ENCODE peak calls at places on chromosomes 16 and 17, in nine cellular contexts. One of them, this sample, is unnamed.

GRCh38 chr16:64648282-64648681 is 473.6 kb downstream of the CDH11 start:
- DNase-seq in nucleus accumbens: no peak
- DNase-seq in foreskin fibroblast: no peak
- DNase-seq in RWPE1: no peak
- DNase-seq in adrenal gland: no peak
- DNase-seq in stimulated activated naive CD4-positive, alpha-beta T cell: no peak
- DNase-seq in NCI-H524: no peak
- DNase-seq in heart right ventricle: no peak
- DNase-seq in CD4-positive, alpha-beta T cell: no peak
- DNase-seq in this sample: no peak

GRCh38 chr17:75430159-75430748 is 24.8 kb upstream of the GRB2 start:
- DNase-seq in nucleus accumbens: no peak
- DNase-seq in foreskin fibroblast: no peak
- DNase-seq in RWPE1: no peak
- DNase-seq in adrenal gland: no peak
- DNase-seq in stimulated activated naive CD4-positive, alpha-beta T cell: no peak
- DNase-seq in NCI-H524: no peak
- DNase-seq in heart right ventricle: no peak
- DNase-seq in CD4-positive, alpha-beta T cell: no peak
- DNase-seq in this sample: no peak

GRCh38 chr16:77068402-77068801 is 122.6 kb upstream of the MON1B start:
- DNase-seq in nucleus accumbens: no peak
- DNase-seq in foreskin fibroblast: no peak
- DNase-seq in RWPE1: no peak
- DNase-seq in adrenal gland: no peak
- DNase-seq in stimulated activated naive CD4-positive, alpha-beta T cell: no peak
- DNase-seq in NCI-H524: no peak
- DNase-seq in heart right ventricle: no peak
- DNase-seq in CD4-positive, alpha-beta T cell: no peak
- DNase-seq in this sample: no peak

GRCh38 chr16:89489040-89489721 is 1.2 kb downstream of the ANKRD11 start:
- DNase-seq in nucleus accumbens: no peak
- DNase-seq in foreskin fibroblast: peak
- DNase-seq in RWPE1: peak
- DNase-seq in adrenal gland: peak
- DNase-seq in stimulated activated naive CD4-positive, alpha-beta T cell: peak
- DNase-seq in NCI-H524: peak
- DNase-seq in heart right ventricle: peak
- DNase-seq in CD4-positive, alpha-beta T cell: peak
- DNase-seq in this sample: peak

GRCh38 chr17:62162898-62163297 is 97.8 kb upstream of the MED13 start:
- DNase-seq in nucleus accumbens: no peak
- DNase-seq in foreskin fibroblast: no peak
- DNase-seq in RWPE1: no peak
- DNase-seq in adrenal gland: no peak
- DNase-seq in stimulated activated naive CD4-positive, alpha-beta T cell: no peak
- DNase-seq in NCI-H524: peak
- DNase-seq in heart right ventricle: no peak
- DNase-seq in CD4-positive, alpha-beta T cell: no peak
- DNase-seq in this sample: no peak

GRCh38 chr17:73474370-73474988 is 162.7 kb upstream of the CDC42EP4 start:
- DNase-seq in nucleus accumbens: no peak
- DNase-seq in foreskin fibroblast: peak
- DNase-seq in RWPE1: peak
- DNase-seq in adrenal gland: peak
- DNase-seq in stimulated activated naive CD4-positive, alpha-beta T cell: no peak
- DNase-seq in NCI-H524: no peak
- DNase-seq in heart right ventricle: peak
- DNase-seq in CD4-positive, alpha-beta T cell: no peak
- DNase-seq in this sample: no peak

GRCh38 chr16:19162085-19162484 is 6.0 kb upstream of the SYT17 start:
- DNase-seq in nucleus accumbens: no peak
- DNase-seq in foreskin fibroblast: no peak
- DNase-seq in RWPE1: no peak
- DNase-seq in adrenal gland: no peak
- DNase-seq in stimulated activated naive CD4-positive, alpha-beta T cell: no peak
- DNase-seq in NCI-H524: no peak
- DNase-seq in heart right ventricle: no peak
- DNase-seq in CD4-positive, alpha-beta T cell: no peak
- DNase-seq in this sample: no peak

GRCh38 chr17:55741353-55741700 is 9.5 kb upstream of the PCTP start:
- DNase-seq in nucleus accumbens: no peak
- DNase-seq in foreskin fibroblast: no peak
- DNase-seq in RWPE1: no peak
- DNase-seq in adrenal gland: no peak
- DNase-seq in stimulated activated naive CD4-positive, alpha-beta T cell: no peak
- DNase-seq in NCI-H524: no peak
- DNase-seq in heart right ventricle: no peak
- DNase-seq in CD4-positive, alpha-beta T cell: no peak
- DNase-seq in this sample: no peak

GRCh38 chr17:41413353-41413752 is 11.0 kb downstream of the KRT37 start:
- DNase-seq in nucleus accumbens: no peak
- DNase-seq in foreskin fibroblast: no peak
- DNase-seq in RWPE1: no peak
- DNase-seq in adrenal gland: no peak
- DNase-seq in stimulated activated naive CD4-positive, alpha-beta T cell: no peak
- DNase-seq in NCI-H524: no peak
- DNase-seq in heart right ventricle: no peak
- DNase-seq in CD4-positive, alpha-beta T cell: no peak
- DNase-seq in this sample: no peak

GRCh38 chr17:6666077-6666521 is 14.5 kb downstream of the C17orf100 start:
- DNase-seq in nucleus accumbens: no peak
- DNase-seq in foreskin fibroblast: peak
- DNase-seq in RWPE1: peak
- DNase-seq in adrenal gland: peak
- DNase-seq in stimulated activated naive CD4-positive, alpha-beta T cell: no peak
- DNase-seq in NCI-H524: peak
- DNase-seq in heart right ventricle: peak
- DNase-seq in CD4-positive, alpha-beta T cell: no peak
- DNase-seq in this sample: peak

GRCh38 chr17:44205962-44206824 is 6.5 kb upstream of the ATXN7L3 start:
- DNase-seq in nucleus accumbens: no peak
- DNase-seq in foreskin fibroblast: peak
- DNase-seq in RWPE1: no peak
- DNase-seq in adrenal gland: no peak
- DNase-seq in stimulated activated naive CD4-positive, alpha-beta T cell: no peak
- DNase-seq in NCI-H524: no peak
- DNase-seq in heart right ventricle: no peak
- DNase-seq in CD4-positive, alpha-beta T cell: no peak
- DNase-seq in this sample: no peak

GRCh38 chr16:535446-536405 is 8.2 kb downstream of the CAPN15 start:
- DNase-seq in nucleus accumbens: no peak
- DNase-seq in foreskin fibroblast: peak
- DNase-seq in RWPE1: peak
- DNase-seq in adrenal gland: peak
- DNase-seq in stimulated activated naive CD4-positive, alpha-beta T cell: no peak
- DNase-seq in NCI-H524: no peak
- DNase-seq in heart right ventricle: no peak
- DNase-seq in CD4-positive, alpha-beta T cell: no peak
- DNase-seq in this sample: no peak

GRCh38 chr16:58329147-58329546 is 34.3 kb upstream of the PRSS54 start:
- DNase-seq in nucleus accumbens: no peak
- DNase-seq in foreskin fibroblast: peak
- DNase-seq in RWPE1: peak
- DNase-seq in adrenal gland: peak
- DNase-seq in stimulated activated naive CD4-positive, alpha-beta T cell: no peak
- DNase-seq in NCI-H524: no peak
- DNase-seq in heart right ventricle: no peak
- DNase-seq in CD4-positive, alpha-beta T cell: no peak
- DNase-seq in this sample: no peak

This sample was measured in GM12891.